ENCODE peak calls at places on chromosomes 1 and 21, in nine cellular contexts. One of them, this sample, is unnamed.

GRCh38 chr1:113140588-113141446 is 67.8 kb downstream of the LRIG2 start:
- DNase-seq in GM20000: peak
- DNase-seq in activated CD8-positive, alpha-beta T cell treated with anti-CD3 and anti-CD28 coated beads for 36 hours: peak
- DNase-seq in glomerular endothelial cell: peak
- DNase-seq in DMS 273 treated with DMSO at 0.1 percent for 48 hours: peak
- DNase-seq in mesenchymal stem cell: peak
- DNase-seq in CD4-positive, CD25-positive, alpha-beta regulatory T cell: peak
- DNase-seq in heart left ventricle: peak
- DNase-seq in left cardiac atrium: peak
- DNase-seq in this sample: peak

GRCh38 chr1:198253668-198254067 is 96.9 kb downstream of the NEK7 start:
- DNase-seq in GM20000: peak
- DNase-seq in activated CD8-positive, alpha-beta T cell treated with anti-CD3 and anti-CD28 coated beads for 36 hours: no peak
- DNase-seq in glomerular endothelial cell: no peak
- DNase-seq in DMS 273 treated with DMSO at 0.1 percent for 48 hours: no peak
- DNase-seq in mesenchymal stem cell: peak
- DNase-seq in CD4-positive, CD25-positive, alpha-beta regulatory T cell: no peak
- DNase-seq in heart left ventricle: peak
- DNase-seq in left cardiac atrium: no peak
- DNase-seq in this sample: no peak

GRCh38 chr1:45329445-45329844 is 2.8 kb downstream of the HPDL start:
- DNase-seq in GM20000: peak
- DNase-seq in activated CD8-positive, alpha-beta T cell treated with anti-CD3 and anti-CD28 coated beads for 36 hours: no peak
- DNase-seq in glomerular endothelial cell: no peak
- DNase-seq in DMS 273 treated with DMSO at 0.1 percent for 48 hours: no peak
- DNase-seq in mesenchymal stem cell: no peak
- DNase-seq in CD4-positive, CD25-positive, alpha-beta regulatory T cell: no peak
- DNase-seq in heart left ventricle: no peak
- DNase-seq in left cardiac atrium: no peak
- DNase-seq in this sample: no peak

GRCh38 chr1:157045251-157046218 is at the start of gene ARHGEF11:
- DNase-seq in GM20000: peak
- DNase-seq in activated CD8-positive, alpha-beta T cell treated with anti-CD3 and anti-CD28 coated beads for 36 hours: peak
- DNase-seq in glomerular endothelial cell: no peak
- DNase-seq in DMS 273 treated with DMSO at 0.1 percent for 48 hours: peak
- DNase-seq in mesenchymal stem cell: peak
- DNase-seq in CD4-positive, CD25-positive, alpha-beta regulatory T cell: no peak
- DNase-seq in heart left ventricle: peak
- DNase-seq in left cardiac atrium: peak
- DNase-seq in this sample: peak

GRCh38 chr1:212647004-212647403 is 38.4 kb downstream of the ATF3 start:
- DNase-seq in GM20000: no peak
- DNase-seq in activated CD8-positive, alpha-beta T cell treated with anti-CD3 and anti-CD28 coated beads for 36 hours: no peak
- DNase-seq in glomerular endothelial cell: no peak
- DNase-seq in DMS 273 treated with DMSO at 0.1 percent for 48 hours: no peak
- DNase-seq in mesenchymal stem cell: no peak
- DNase-seq in CD4-positive, CD25-positive, alpha-beta regulatory T cell: no peak
- DNase-seq in heart left ventricle: no peak
- DNase-seq in left cardiac atrium: no peak
- DNase-seq in this sample: no peak

GRCh38 chr1:31510304-31510703 is 66.0 kb upstream of the TINAGL1 start:
- DNase-seq in GM20000: no peak
- DNase-seq in activated CD8-positive, alpha-beta T cell treated with anti-CD3 and anti-CD28 coated beads for 36 hours: no peak
- DNase-seq in glomerular endothelial cell: no peak
- DNase-seq in DMS 273 treated with DMSO at 0.1 percent for 48 hours: no peak
- DNase-seq in mesenchymal stem cell: no peak
- DNase-seq in CD4-positive, CD25-positive, alpha-beta regulatory T cell: no peak
- DNase-seq in heart left ventricle: no peak
- DNase-seq in left cardiac atrium: no peak
- DNase-seq in this sample: no peak

GRCh38 chr1:61770131-61770530 is 27.9 kb downstream of the PATJ start:
- DNase-seq in GM20000: no peak
- DNase-seq in activated CD8-positive, alpha-beta T cell treated with anti-CD3 and anti-CD28 coated beads for 36 hours: no peak
- DNase-seq in glomerular endothelial cell: no peak
- DNase-seq in DMS 273 treated with DMSO at 0.1 percent for 48 hours: no peak
- DNase-seq in mesenchymal stem cell: no peak
- DNase-seq in CD4-positive, CD25-positive, alpha-beta regulatory T cell: no peak
- DNase-seq in heart left ventricle: no peak
- DNase-seq in left cardiac atrium: no peak
- DNase-seq in this sample: no peak

GRCh38 chr1:14498839-14499238 is 99.6 kb upstream of the KAZN start:
- DNase-seq in GM20000: no peak
- DNase-seq in activated CD8-positive, alpha-beta T cell treated with anti-CD3 and anti-CD28 coated beads for 36 hours: no peak
- DNase-seq in glomerular endothelial cell: no peak
- DNase-seq in DMS 273 treated with DMSO at 0.1 percent for 48 hours: no peak
- DNase-seq in mesenchymal stem cell: no peak
- DNase-seq in CD4-positive, CD25-positive, alpha-beta regulatory T cell: no peak
- DNase-seq in heart left ventricle: no peak
- DNase-seq in left cardiac atrium: no peak
- DNase-seq in this sample: no peak

GRCh38 chr1:231318568-231318967 is 19.1 kb downstream of the EXOC8 start:
- DNase-seq in GM20000: no peak
- DNase-seq in activated CD8-positive, alpha-beta T cell treated with anti-CD3 and anti-CD28 coated beads for 36 hours: no peak
- DNase-seq in glomerular endothelial cell: no peak
- DNase-seq in DMS 273 treated with DMSO at 0.1 percent for 48 hours: no peak
- DNase-seq in mesenchymal stem cell: no peak
- DNase-seq in CD4-positive, CD25-positive, alpha-beta regulatory T cell: no peak
- DNase-seq in heart left ventricle: no peak
- DNase-seq in left cardiac atrium: no peak
- DNase-seq in this sample: no peak

GRCh38 chr1:37931148-37931492 is 15.7 kb downstream of the INPP5B start:
- DNase-seq in GM20000: peak
- DNase-seq in activated CD8-positive, alpha-beta T cell treated with anti-CD3 and anti-CD28 coated beads for 36 hours: peak
- DNase-seq in glomerular endothelial cell: no peak
- DNase-seq in DMS 273 treated with DMSO at 0.1 percent for 48 hours: no peak
- DNase-seq in mesenchymal stem cell: peak
- DNase-seq in CD4-positive, CD25-positive, alpha-beta regulatory T cell: no peak
- DNase-seq in heart left ventricle: peak
- DNase-seq in left cardiac atrium: no peak
- DNase-seq in this sample: no peak

GRCh38 chr1:223341111-223341510 is 22.9 kb downstream of the SUSD4 start:
- DNase-seq in GM20000: no peak
- DNase-seq in activated CD8-positive, alpha-beta T cell treated with anti-CD3 and anti-CD28 coated beads for 36 hours: no peak
- DNase-seq in glomerular endothelial cell: no peak
- DNase-seq in DMS 273 treated with DMSO at 0.1 percent for 48 hours: peak
- DNase-seq in mesenchymal stem cell: no peak
- DNase-seq in CD4-positive, CD25-positive, alpha-beta regulatory T cell: no peak
- DNase-seq in heart left ventricle: peak
- DNase-seq in left cardiac atrium: peak
- DNase-seq in this sample: no peak

GRCh38 chr1:43805340-43805739 is 98.0 kb downstream of the ST3GAL3 start:
- DNase-seq in GM20000: no peak
- DNase-seq in activated CD8-positive, alpha-beta T cell treated with anti-CD3 and anti-CD28 coated beads for 36 hours: no peak
- DNase-seq in glomerular endothelial cell: no peak
- DNase-seq in DMS 273 treated with DMSO at 0.1 percent for 48 hours: no peak
- DNase-seq in mesenchymal stem cell: no peak
- DNase-seq in CD4-positive, CD25-positive, alpha-beta regulatory T cell: no peak
- DNase-seq in heart left ventricle: no peak
- DNase-seq in left cardiac atrium: no peak
- DNase-seq in this sample: no peak

GRCh38 chr1:76068542-76068941 is 6.0 kb upstream of the ST6GALNAC3 start:
- DNase-seq in GM20000: no peak
- DNase-seq in activated CD8-positive, alpha-beta T cell treated with anti-CD3 and anti-CD28 coated beads for 36 hours: no peak
- DNase-seq in glomerular endothelial cell: peak
- DNase-seq in DMS 273 treated with DMSO at 0.1 percent for 48 hours: no peak
- DNase-seq in mesenchymal stem cell: peak
- DNase-seq in CD4-positive, CD25-positive, alpha-beta regulatory T cell: no peak
- DNase-seq in heart left ventricle: no peak
- DNase-seq in left cardiac atrium: no peak
- DNase-seq in this sample: no peak

GRCh38 chr1:37673920-37674319 is 18.4 kb upstream of the CDCA8 start:
- DNase-seq in GM20000: no peak
- DNase-seq in activated CD8-positive, alpha-beta T cell treated with anti-CD3 and anti-CD28 coated beads for 36 hours: peak
- DNase-seq in glomerular endothelial cell: no peak
- DNase-seq in DMS 273 treated with DMSO at 0.1 percent for 48 hours: no peak
- DNase-seq in mesenchymal stem cell: no peak
- DNase-seq in CD4-positive, CD25-positive, alpha-beta regulatory T cell: peak
- DNase-seq in heart left ventricle: no peak
- DNase-seq in left cardiac atrium: no peak
- DNase-seq in this sample: no peak

GRCh38 chr21:17819878-17820232 is 699 bp upstream of the C21orf91 start:
- DNase-seq in GM20000: peak
- DNase-seq in activated CD8-positive, alpha-beta T cell treated with anti-CD3 and anti-CD28 coated beads for 36 hours: peak
- DNase-seq in glomerular endothelial cell: no peak
- DNase-seq in DMS 273 treated with DMSO at 0.1 percent for 48 hours: peak
- DNase-seq in mesenchymal stem cell: no peak
- DNase-seq in CD4-positive, CD25-positive, alpha-beta regulatory T cell: no peak
- DNase-seq in heart left ventricle: no peak
- DNase-seq in left cardiac atrium: no peak
- DNase-seq in this sample: no peak

GRCh38 chr1:101280049-101280448 is 43.2 kb downstream of the S1PR1 start:
- DNase-seq in GM20000: no peak
- DNase-seq in activated CD8-positive, alpha-beta T cell treated with anti-CD3 and anti-CD28 coated beads for 36 hours: no peak
- DNase-seq in glomerular endothelial cell: no peak
- DNase-seq in DMS 273 treated with DMSO at 0.1 percent for 48 hours: no peak
- DNase-seq in mesenchymal stem cell: no peak
- DNase-seq in CD4-positive, CD25-positive, alpha-beta regulatory T cell: no peak
- DNase-seq in heart left ventricle: no peak
- DNase-seq in left cardiac atrium: no peak
- DNase-seq in this sample: no peak